ENCODE peak calls at places on chromosomes 16 and 17, in five cellular contexts. L, W, C, D and V are unnamed samples.

GRCh38 chr16:57305159-57305811 is 20.8 kb upstream of the PLLP start:
- DNase-seq in D (peak), W (no peak), L (no peak), C (no peak), V (no peak)

GRCh38 chr17:69967910-69968411 is 107.1 kb upstream of the KCNJ16 start:
- DNase-seq in D (no peak), W (no peak), C (no peak), L (no peak), V (no peak)

GRCh38 chr16:7185689-7186088 is 147.0 kb upstream of the RBFOX1 start:
- DNase-seq in C (no peak), L (no peak), W (peak), D (peak), V (no peak)

GRCh38 chr17:15121426-15121825 is 143.7 kb downstream of the PMP22 start:
- DNase-seq in W (no peak), L (no peak), C (no peak), D (no peak), V (no peak)

GRCh38 chr16:49273771-49274170 is 7.9 kb downstream of the CBLN1 start:
- DNase-seq in C (no peak), L (no peak), D (no peak), W (no peak), V (no peak)

GRCh38 chr16:610513-611381 is 20.0 kb upstream of the WFIKKN1 start:
- DNase-seq in W (peak), L (peak), C (peak), D (peak), V (no peak)

GRCh38 chr16:89565506-89566372 is 5.3 kb downstream of the RPL13 start:
- DNase-seq in W (peak), C (peak), D (peak), L (peak), V (no peak)

GRCh38 chr17:73390851-73391250 is 79.0 kb upstream of the CDC42EP4 start:
- DNase-seq in D (no peak), W (no peak), C (no peak), L (no peak), V (no peak)

GRCh38 chr17:48107137-48108055 is at the start of gene SNX11:
- DNase-seq in W (peak), D (peak), L (peak), C (peak), V (no peak)

GRCh38 chr17:4998027-4998665 is 396 bp downstream of the KIF1C start:
- DNase-seq in D (peak), L (peak), W (no peak), C (peak), V (no peak)

GRCh38 chr16:55817236-55817912 is 15.5 kb downstream of the CES1 start:
- DNase-seq in C (no peak), L (no peak), D (no peak), W (no peak), V (no peak)

GRCh38 chr17:50283246-50283645 is 9.0 kb downstream of the TMEM92 start:
- DNase-seq in C (no peak), W (no peak), L (no peak), D (no peak), V (peak)

GRCh38 chr17:50689956-50690886 is 17.5 kb downstream of the ANKRD40 start:
- DNase-seq in W (no peak), L (no peak), D (no peak), C (peak), V (no peak)

GRCh38 chr17:41796066-41796895 is 9.8 kb upstream of the JUP start:
- DNase-seq in W (no peak), L (no peak), C (no peak), D (peak), V (no peak)

DNA sequence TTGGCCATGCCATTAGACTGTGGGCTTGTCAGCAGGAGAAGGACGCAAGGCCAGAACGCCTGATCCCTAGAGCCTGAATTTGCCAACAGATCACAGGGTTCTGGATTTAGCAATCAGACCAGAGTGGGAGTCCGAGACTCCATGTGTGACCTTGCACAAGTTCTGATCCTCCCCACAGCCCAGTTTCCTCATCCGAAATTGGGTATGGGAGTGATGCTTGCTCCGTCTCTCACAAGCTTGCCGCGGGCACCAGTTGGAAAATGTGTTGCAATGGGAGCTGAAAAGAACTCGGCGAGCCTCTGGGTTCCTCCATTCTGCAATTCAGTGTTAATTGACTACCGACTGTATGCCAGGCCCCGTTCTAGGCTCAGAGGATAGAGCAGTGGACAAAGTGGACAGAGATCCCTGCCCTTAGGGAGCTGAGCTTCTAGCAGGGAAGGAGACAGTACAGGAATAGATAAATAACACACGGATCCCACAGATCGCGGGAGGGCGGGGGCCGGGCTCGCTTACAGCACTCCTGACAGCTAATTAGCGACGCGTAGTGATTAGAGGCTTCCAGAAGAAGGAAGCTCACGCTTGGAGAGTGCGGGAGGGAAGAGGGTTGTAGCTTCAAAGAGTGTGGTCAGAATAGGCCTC is 150.4 kb upstream of the CIBAR2 start:
- DNase-seq in D (no peak), L (no peak), C (no peak), W (no peak), V (no peak)
- TF ChIP-seq FOXM1 in D (no peak), L (no peak), C (no peak), W (no peak), V (no peak)

GRCh38 chr16:31487720-31488629 is 5.1 kb downstream of the SLC5A2 start:
- DNase-seq in D (no peak), L (no peak), C (peak), W (no peak), V (no peak)

GRCh38 chr16:31488630-31489564 is 6.0 kb downstream of the SLC5A2 start:
- DNase-seq in D (no peak), W (no peak), L (no peak), C (no peak), V (no peak)

GRCh38 chr16:31491778-31492418 is 9.0 kb downstream of the SLC5A2 start:
- DNase-seq in D (no peak), W (no peak), C (no peak), L (no peak), V (no peak)

GRCh38 chr16:31487076-31487719 is 4.3 kb downstream of the SLC5A2 start:
- DNase-seq in D (no peak), C (no peak), L (no peak), W (no peak), V (no peak)

GRCh38 chr16:31489616-31490584 is 7.0 kb downstream of the SLC5A2 start:
- DNase-seq in C (no peak), W (no peak), D (no peak), L (no peak), V (no peak)
- TF ChIP-seq FOXM1 in C (no peak), W (no peak), D (no peak), L (no peak), V (no peak)

GRCh38 chr16:59635674-59636073 is 901.6 kb upstream of the GOT2 start:
- DNase-seq in C (no peak), D (no peak), L (no peak), W (no peak), V (no peak)

GRCh38 chr16:59633996-59634579 is 900.0 kb upstream of the GOT2 start:
- DNase-seq in L (no peak), D (no peak), W (no peak), C (no peak), V (no peak)

GRCh38 chr16:59634951-59635350 is 900.8 kb upstream of the GOT2 start:
- DNase-seq in W (no peak), L (no peak), D (no peak), C (no peak), V (no peak)

GRCh38 chr16:59632266-59632855 is 898.2 kb upstream of the GOT2 start:
- DNase-seq in C (no peak), L (no peak), W (no peak), D (no peak), V (no peak)
- TF ChIP-seq FOXM1 in C (no peak), L (no peak), W (no peak), D (no peak), V (no peak)

GRCh38 chr17:61221181-61221580 is 178.5 kb upstream of the TBX2 start:
- DNase-seq in L (no peak), C (no peak), D (no peak), W (no peak), V (no peak)

GRCh38 chr17:61218438-61218837 is 181.2 kb upstream of the TBX2 start:
- DNase-seq in W (no peak), C (no peak), L (no peak), D (no peak), V (no peak)

GRCh38 chr17:61217878-61218437 is 181.7 kb upstream of the TBX2 start:
- DNase-seq in W (no peak), C (no peak), L (no peak), D (no peak), V (no peak)

GRCh38 chr17:61221597-61222471 is 177.8 kb upstream of the TBX2 start:
- DNase-seq in L (no peak), D (no peak), C (no peak), W (no peak), V (no peak)

GRCh38 chr17:61219460-61219859 is 180.2 kb upstream of the TBX2 start:
- DNase-seq in L (no peak), C (peak), D (no peak), W (no peak), V (no peak)
- TF ChIP-seq FOXM1 in L (no peak), C (no peak), D (no peak), W (no peak), V (no peak)

GRCh38 chr16:68065716-68066305 is 19.4 kb upstream of the NFATC3 start:
- DNase-seq in W (no peak), L (no peak), D (no peak), C (no peak), V (no peak)
- TF ChIP-seq FOXM1 in W (no peak), L (no peak), D (no peak), C (no peak), V (no peak)

GRCh38 chr17:66777689-66778225 is 57.2 kb upstream of the CACNG5 start:
- DNase-seq in L (peak), W (no peak), C (no peak), D (no peak), V (no peak)
- TF ChIP-seq FOXM1 in L (no peak), W (no peak), C (no peak), D (no peak), V (no peak)

GRCh38 chr17:79591014-79591590 is 19.7 kb downstream of the RBFOX3 start:
- DNase-seq in D (no peak), W (no peak), C (no peak), L (no peak), V (no peak)

GRCh38 chr17:79586131-79586530 is 24.7 kb downstream of the RBFOX3 start:
- DNase-seq in W (no peak), D (no peak), L (no peak), C (no peak), V (no peak)

GRCh38 chr17:79589669-79590270 is 21.1 kb downstream of the RBFOX3 start:
- DNase-seq in W (no peak), L (no peak), D (no peak), C (no peak), V (no peak)

GRCh38 chr17:79587945-79588344 is 22.9 kb downstream of the RBFOX3 start:
- DNase-seq in L (no peak), W (no peak), C (no peak), D (no peak), V (no peak)

GRCh38 chr17:79587421-79587820 is 23.4 kb downstream of the RBFOX3 start:
- DNase-seq in W (no peak), D (no peak), L (no peak), C (no peak), V (no peak)
- TF ChIP-seq FOXM1 in W (no peak), D (no peak), L (no peak), C (no peak), V (no peak)

GRCh38 chr16:67430504-67431076 is 331 bp upstream of the HSD11B2 start:
- DNase-seq in D (peak), C (peak), L (peak), W (peak), V (no peak)
- TF ChIP-seq FOXM1 in D (no peak), C (no peak), L (no peak), W (no peak), V (no peak)

GRCh38 chr17:75428775-75429469 is 23.4 kb upstream of the GRB2 start:
- DNase-seq in W (no peak), L (no peak), C (no peak), D (peak), V (no peak)

GRCh38 chr17:75433223-75433622 is 23.2 kb upstream of the TMEM94 start:
- DNase-seq in C (no peak), D (no peak), L (no peak), W (no peak), V (no peak)

GRCh38 chr17:75430159-75430748 is 24.8 kb upstream of the GRB2 start:
- DNase-seq in L (no peak), W (no peak), C (no peak), D (peak), V (no peak)
- TF ChIP-seq FOXM1 in L (no peak), W (no peak), C (no peak), D (no peak), V (no peak)